ENCODE peak calls at places on chromosome 10, in eight cellular contexts. H is activated effector memory CD4-positive, alpha-beta T cell treated with anti-CD3 and anti-CD28 coated beads, Interleukin-2, amount 50 U/mL, for 16 hours; T is NCI-H526 treated with DMSO at 0.1 percent for 48 hours; O is T-helper 2 cell; A is CD14-positive monocyte; I is A172; Z is NCI-H1092; G is non-pigmented ciliary epithelial cell. N is an unnamed sample.
A peak's percentile ranks its signal among the peaks of the same experiment; 100 is the strongest.

GRCh38 chr10:47353351-47353750 is 5.2 kb downstream of the RBP3 start:
- DNase-seq in G (no peak), I (no peak), H (peak; percentile 46), A (peak; percentile 16), O (no peak), Z (no peak), T (no peak), N (peak; percentile 47)

GRCh38 chr10:49756641-49757040 is 5.5 kb downstream of the OGDHL start:
- DNase-seq in I (no peak), H (no peak), T (no peak), G (no peak), A (no peak), Z (no peak), O (no peak), N (peak; percentile 69)

GRCh38 chr10:22230331-22230833 is 12.6 kb upstream of the EBLN1 start:
- DNase-seq in G (peak; percentile 30), H (no peak), T (peak; percentile 45), A (no peak), I (peak; percentile 66), Z (peak; percentile 35), O (no peak), N (no peak)

GRCh38 chr10:12796431-12797185 is 204.9 kb downstream of the CCDC3 start:
- DNase-seq in Z (no peak), G (no peak), O (no peak), H (no peak), T (no peak), A (no peak), I (no peak), N (no peak)

GRCh38 chr10:68402271-68402670 is 4.8 kb downstream of the RUFY2 start:
- DNase-seq in O (no peak), H (no peak), G (no peak), Z (no peak), I (no peak), A (no peak), T (no peak), N (no peak)

GRCh38 chr10:117004238-117004626 is 755 bp downstream of the SHTN1 start:
- DNase-seq in A (peak; percentile 51), G (no peak), H (no peak), Z (no peak), O (no peak), T (no peak), I (no peak), N (no peak)

GRCh38 chr10:43204394-43204942 is 62.4 kb downstream of the RASGEF1A start:
- DNase-seq in G (no peak), T (no peak), A (peak; percentile 44), O (no peak), Z (no peak), I (no peak), H (no peak), N (no peak)

GRCh38 chr10:131846224-131847101 is 54.3 kb upstream of the PPP2R2D start:
- DNase-seq in H (peak; percentile 44), Z (no peak), T (no peak), O (no peak), A (no peak), G (no peak), I (no peak), N (peak; percentile 58)

GRCh38 chr10:59366310-59366709 is 4.0 kb upstream of the FAM13C start:
- DNase-seq in Z (no peak), A (no peak), I (no peak), G (no peak), T (no peak), H (no peak), O (no peak), N (no peak)

GRCh38 chr10:23021430-23021829 is 73.9 kb upstream of the MSRB2 start:
- DNase-seq in O (no peak), Z (no peak), H (no peak), A (no peak), T (no peak), G (no peak), I (no peak), N (no peak)

GRCh38 chr10:117318909-117319308 is 56.3 kb downstream of the PDZD8 start:
- DNase-seq in A (no peak), H (no peak), O (no peak), Z (no peak), I (no peak), G (no peak), T (no peak), N (no peak)

GRCh38 chr10:7708832-7709231 is 5.7 kb downstream of the ITIH2 start:
- DNase-seq in I (no peak), T (no peak), Z (no peak), H (no peak), G (no peak), O (no peak), A (no peak), N (no peak)